ENCODE peak calls at places on chromosomes 4 and X, in five cellular contexts. U is GM12892, O is H7, E is GM23248, S is astrocyte of the spinal cord. A is an unnamed sample.

GRCh38 chr4:41319553-41319952 is 62.8 kb downstream of the UCHL1 start:
- DNase-seq in U (no peak), O (no peak), S (no peak), E (no peak), A (peak; percentile 40)

GRCh38 chrX:24658421-24658820 is 11.3 kb upstream of the PCYT1B start:
- DNase-seq in U (no peak), S (no peak), E (no peak), O (no peak), A (no peak)

GRCh38 chr4:141658316-141658715 is 21.9 kb downstream of the IL15 start:
- DNase-seq in E (no peak), U (no peak), O (no peak), S (no peak), A (no peak)

GRCh38 chr4:36712013-36712412 is 430.6 kb downstream of the DTHD1 start:
- DNase-seq in O (no peak), E (no peak), U (no peak), S (peak; percentile 42), A (peak; percentile 26)

GRCh38 chr4:159190646-159191045 is 87.8 kb downstream of the RAPGEF2 start:
- DNase-seq in S (no peak), U (no peak), O (no peak), E (no peak), A (no peak)

GRCh38 chr4:171718069-171718468 is 95.1 kb upstream of the GALNTL6 start:
- DNase-seq in S (no peak), O (no peak), U (no peak), E (no peak), A (no peak)

GRCh38 chr4:157280673-157281072 is 60.1 kb downstream of the GRIA2 start:
- DNase-seq in O (no peak), S (no peak), E (peak; percentile 6), U (no peak), A (peak; percentile 33)

GRCh38 chr4:150911326-150911725 is 103.8 kb downstream of the LRBA start:
- DNase-seq in S (no peak), U (no peak), O (no peak), E (no peak), A (no peak)

GRCh38 chr4:68582339-68582717 is 6.2 kb upstream of the UGT2B17 start:
- DNase-seq in E (no peak), S (no peak), O (no peak), U (no peak), A (no peak)